ENCODE peak calls at places on chromosome 3, in five cellular contexts. A is activated CD8-positive, alpha-beta memory T cell treated with anti-CD3 and anti-CD28 coated beads, Interleukin-2, amount 50 U/mL, for 48 hours; Y is kidney tubule cell; G is fibroblast of mammary gland; H is anterior cingulate cortex. Q is an unnamed sample.

GRCh38 chr3:107660316-107660976 is 137.7 kb downstream of the BBX start:
- DNase-seq in A (no peak), Y (peak; percentile 28), G (peak; percentile 80), H (no peak), Q (peak; percentile 46)

GRCh38 chr3:187973977-187974856 is 179.7 kb upstream of the LPP start:
- DNase-seq in A (no peak), Y (no peak), G (no peak), H (no peak), Q (no peak)

GRCh38 chr3:169662215-169663070 is 1.1 kb downstream of the MECOM start:
- DNase-seq in A (peak; percentile 76), Y (peak; percentile 79), G (peak; percentile 38), H (no peak), Q (peak; percentile 59)

GRCh38 chr3:13266651-13267347 is 153.3 kb downstream of the NUP210 start:
- DNase-seq in A (no peak), Y (no peak), G (no peak), H (no peak), Q (no peak)

GRCh38 chr3:48748754-48749153 is 31.7 kb upstream of the IP6K2 start:
- DNase-seq in A (no peak), Y (no peak), G (no peak), H (no peak), Q (no peak)

GRCh38 chr3:159624616-159625015 is 364.0 kb upstream of the IL12A start:
- DNase-seq in A (no peak), Y (no peak), G (no peak), H (no peak), Q (peak; percentile 26)

GRCh38 chr3:108588616-108589015 is 622 bp downstream of the CIP2A start:
- DNase-seq in A (no peak), Y (no peak), G (peak; percentile 16), H (no peak), Q (peak; percentile 17)

GRCh38 chr3:2274531-2274930 is 175.9 kb downstream of the CNTN4 start:
- DNase-seq in A (no peak), Y (no peak), G (no peak), H (no peak), Q (no peak)

GRCh38 chr3:110074095-110074494 is 736.7 kb upstream of the DPPA4 start:
- DNase-seq in A (no peak), Y (no peak), G (no peak), H (no peak), Q (no peak)

Q was measured in bronchial epithelial cell.